ENCODE peak calls at places on chromosomes 16 and 17, in seven cellular contexts. S is GM06990, X is stomach, O is AG10803, T is Panc1, E is PC-3, D is mammary epithelial cell. I is an unnamed sample.

GRCh38 chr17:49050611-49051010 is 53.4 kb downstream of the IGF2BP1 start:
- DNase-seq in S (no peak), X (no peak), O (no peak), T (no peak), E (no peak), D (no peak), I (no peak)

GRCh38 chr17:48241770-48242497 is 134.4 kb downstream of the SNX11 start:
- DNase-seq in S (no peak), X (no peak), O (no peak), T (no peak), E (no peak), D (no peak), I (no peak)

GRCh38 chr17:27513849-27514248 is 57.6 kb downstream of the KSR1 start:
- DNase-seq in S (no peak), X (no peak), O (no peak), T (no peak), E (no peak), D (no peak), I (peak; percentile 20)

GRCh38 chr16:533391-534088 is 6.0 kb downstream of the CAPN15 start:
- DNase-seq in S (no peak), X (peak; percentile 77), O (no peak), T (no peak), E (no peak), D (no peak), I (no peak)

GRCh38 chr16:66894948-66895696 is 14.8 kb downstream of the PDP2 start:
- DNase-seq in S (no peak), X (peak; percentile 73), O (peak; percentile 71), T (no peak), E (peak; percentile 70), D (peak; percentile 60), I (peak; percentile 64)

GRCh38 chr17:18117974-18118632 is 9.5 kb downstream of the MYO15A start:
- DNase-seq in S (no peak), X (no peak), O (no peak), T (no peak), E (no peak), D (no peak), I (no peak)

GRCh38 chr17:79878346-79878745 is 39.1 kb upstream of the CBX4 start:
- DNase-seq in S (no peak), X (no peak), O (no peak), T (no peak), E (no peak), D (no peak), I (no peak)

GRCh38 chr16:31513126-31513525 is 4.9 kb upstream of the RUSF1 start:
- DNase-seq in S (no peak), X (no peak), O (peak; percentile 82), T (peak; percentile 18), E (peak; percentile 82), D (peak; percentile 76), I (peak; percentile 59)

GRCh38 chr16:87131061-87131995 is 185.9 kb downstream of the C16orf95 start:
- DNase-seq in S (no peak), X (no peak), O (no peak), T (no peak), E (no peak), D (no peak), I (no peak)

GRCh38 chr16:975313-975690 is 4.5 kb upstream of the LMF1 start:
- DNase-seq in S (no peak), X (no peak), O (no peak), T (no peak), E (no peak), D (no peak), I (no peak)

GRCh38 chr16:24598777-24599437 is 59.5 kb downstream of the RBBP6 start:
- DNase-seq in S (no peak), X (no peak), O (no peak), T (no peak), E (no peak), D (no peak), I (no peak)

GRCh38 chr16:7182510-7183109 is 150.0 kb upstream of the RBFOX1 start:
- DNase-seq in S (no peak), X (no peak), O (no peak), T (no peak), E (no peak), D (no peak), I (no peak)

GRCh38 chr16:66653581-66654350 is 42.8 kb downstream of the CMTM4 start:
- DNase-seq in S (no peak), X (no peak), O (peak; percentile 49), T (no peak), E (no peak), D (no peak), I (no peak)

GRCh38 chr16:66847533-66848057 is 3.4 kb downstream of the CA7 start:
- DNase-seq in S (no peak), X (no peak), O (no peak), T (no peak), E (no peak), D (no peak), I (no peak)

GRCh38 chr16:57604177-57604576 is 24.3 kb upstream of the ADGRG1 start:
- DNase-seq in S (no peak), X (no peak), O (no peak), T (no peak), E (no peak), D (no peak), I (no peak)

GRCh38 chr17:77147357-77147801 is 6.6 kb downstream of the SEC14L1 start:
- DNase-seq in S (peak; percentile 48), X (no peak), O (no peak), T (no peak), E (no peak), D (no peak), I (no peak)

GRCh38 chr17:38617074-38617860 is 11.5 kb upstream of the SRCIN1 start:
- DNase-seq in S (no peak), X (no peak), O (no peak), T (no peak), E (no peak), D (no peak), I (no peak)

GRCh38 chr16:85185281-85185680 is 73.0 kb upstream of the CIBAR2 start:
- DNase-seq in S (no peak), X (no peak), O (no peak), T (no peak), E (no peak), D (no peak), I (no peak)

GRCh38 chr17:29117440-29117753 is 62.8 kb downstream of the MYO18A start:
- DNase-seq in S (no peak), X (no peak), O (no peak), T (no peak), E (no peak), D (no peak), I (no peak)
- TF ChIP-seq CTCF in S (no peak), X (no peak), O (no peak), T (peak; percentile 73), E (no peak), D (no peak), I (no peak)

GRCh38 chr16:53995378-53995777 is 291.2 kb downstream of the IRX3 start:
- DNase-seq in S (no peak), X (no peak), O (no peak), T (no peak), E (no peak), D (no peak), I (no peak)

GRCh38 chr16:53991181-53992056 is 287.5 kb downstream of the FTO start:
- DNase-seq in S (no peak), X (peak; percentile 29), O (no peak), T (no peak), E (no peak), D (no peak), I (peak; percentile 84)

GRCh38 chr16:53989597-53989996 is 285.6 kb downstream of the FTO start:
- DNase-seq in S (no peak), X (no peak), O (no peak), T (no peak), E (no peak), D (no peak), I (no peak)

GRCh38 chr16:53988136-53988535 is 284.2 kb downstream of the FTO start:
- DNase-seq in S (no peak), X (no peak), O (no peak), T (no peak), E (no peak), D (no peak), I (no peak)

DNA sequence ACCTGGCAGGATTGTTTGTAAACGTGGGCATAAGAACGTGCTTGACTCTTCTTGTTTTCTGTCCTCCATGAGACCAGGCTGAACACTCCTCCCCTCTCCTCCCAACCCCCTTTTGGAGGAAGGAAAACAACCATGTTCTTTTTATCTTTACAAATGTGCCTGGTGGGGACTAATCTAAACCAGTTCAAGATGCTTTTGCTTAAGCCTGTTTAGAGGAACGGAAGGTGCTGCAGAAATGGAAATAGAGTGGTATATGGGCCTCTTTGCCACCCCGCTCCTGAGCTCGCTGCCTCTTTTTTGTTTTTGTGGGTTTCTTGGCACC is 288.1 kb downstream of the FTO start:
- DNase-seq in S (no peak), X (no peak), O (no peak), T (no peak), E (no peak), D (no peak), I (no peak)
- H3K4me3 ChIP-seq in S (no peak overlapping the region), X (no peak overlapping the region), O (no peak overlapping the region), T (no peak overlapping the region), E (no peak overlapping the region), D (no peak overlapping the region), I (no peak overlapping the region)

GRCh38 chr17:59046192-59046591 is 60.5 kb downstream of the TRIM37 start:
- DNase-seq in S (no peak), X (no peak), O (no peak), T (no peak), E (no peak), D (no peak), I (no peak)
- TF ChIP-seq CTCF in S (no peak), X (no peak), O (no peak), T (no peak), E (no peak), D (no peak), I (no peak)

GRCh38 chr16:3609895-3610697 is 1.3 kb downstream of the SLX4 start:
- DNase-seq in S (no peak), X (no peak), O (no peak), T (no peak), E (no peak), D (no peak), I (no peak)
- H3K4me3 ChIP-seq in S (peak overlapping the region; percentile 99), X (peak overlapping the region; percentile 99), O (peak overlapping the region; percentile 82), T (peak overlapping the region; percentile 57), E (peak overlapping the region; percentile 99), D (no peak overlapping the region), I (peak overlapping the region; percentile 86)

GRCh38 chr17:8060274-8060673 is 21.4 kb downstream of the ALOX15B start:
- DNase-seq in S (no peak), X (peak; percentile 64), O (peak; percentile 63), T (peak; percentile 53), E (peak; percentile 93), D (peak; percentile 63), I (peak; percentile 66)
- TF ChIP-seq CTCF in S (peak; percentile 66), X (peak; percentile 78), O (peak; percentile 69), T (peak; percentile 78), E (peak; percentile 73), D (peak; percentile 48), I (peak; percentile 61)